ENCODE peak calls at places on chromosomes 2 and 18, in eight cellular contexts. One of them, this sample, is unnamed.
A peak's percentile ranks its signal among the peaks of the same experiment; 100 is the strongest.

GRCh38 chr2:227849906-227850305 is 21.5 kb upstream of the DAW1 start:
- DNase-seq in breast epithelium: no peak
- DNase-seq in upper lobe of right lung: no peak
- DNase-seq in transverse colon: no peak
- DNase-seq in dorsolateral prefrontal cortex: no peak
- DNase-seq in substantia nigra: no peak
- DNase-seq in body of pancreas: no peak
- DNase-seq in OCI-LY7: no peak
- DNase-seq in this sample: no peak

GRCh38 chr18:50218432-50219197 is 23.7 kb upstream of the MYO5B start:
- DNase-seq in OCI-LY7: peak; percentile 54
- DNase-seq in breast epithelium: no peak
- DNase-seq in body of pancreas: peak; percentile 65
- DNase-seq in upper lobe of right lung: no peak
- DNase-seq in transverse colon: peak; percentile 56
- DNase-seq in dorsolateral prefrontal cortex: no peak
- DNase-seq in substantia nigra: no peak
- DNase-seq in this sample: no peak

GRCh38 chr2:239065962-239066361 is 218.1 kb downstream of the TWIST2 start:
- DNase-seq in dorsolateral prefrontal cortex: no peak
- DNase-seq in upper lobe of right lung: no peak
- DNase-seq in substantia nigra: no peak
- DNase-seq in breast epithelium: no peak
- DNase-seq in transverse colon: no peak
- DNase-seq in OCI-LY7: no peak
- DNase-seq in body of pancreas: no peak
- DNase-seq in this sample: no peak

GRCh38 chr2:37837576-37838335 is 87.3 kb upstream of the RMDN2 start:
- DNase-seq in substantia nigra: no peak
- DNase-seq in dorsolateral prefrontal cortex: no peak
- DNase-seq in transverse colon: peak; percentile 54
- DNase-seq in breast epithelium: no peak
- DNase-seq in upper lobe of right lung: no peak
- DNase-seq in body of pancreas: peak; percentile 48
- DNase-seq in OCI-LY7: no peak
- DNase-seq in this sample: no peak

GRCh38 chr2:46434851-46435273 is 44.5 kb upstream of the TMEM247 start:
- DNase-seq in OCI-LY7: no peak
- DNase-seq in substantia nigra: no peak
- DNase-seq in transverse colon: no peak
- DNase-seq in dorsolateral prefrontal cortex: no peak
- DNase-seq in breast epithelium: no peak
- DNase-seq in body of pancreas: no peak
- DNase-seq in upper lobe of right lung: no peak
- DNase-seq in this sample: no peak

GRCh38 chr18:73461780-73462059 is 593.9 kb upstream of the NETO1 start:
- DNase-seq in transverse colon: no peak
- DNase-seq in substantia nigra: no peak
- DNase-seq in upper lobe of right lung: no peak
- DNase-seq in dorsolateral prefrontal cortex: no peak
- DNase-seq in OCI-LY7: no peak
- DNase-seq in breast epithelium: no peak
- DNase-seq in body of pancreas: no peak
- DNase-seq in this sample: no peak

GRCh38 chr2:170843656-170844055 is 27.0 kb downstream of the GAD1 start:
- DNase-seq in substantia nigra: no peak
- DNase-seq in transverse colon: no peak
- DNase-seq in OCI-LY7: no peak
- DNase-seq in breast epithelium: no peak
- DNase-seq in upper lobe of right lung: no peak
- DNase-seq in dorsolateral prefrontal cortex: no peak
- DNase-seq in body of pancreas: no peak
- DNase-seq in this sample: no peak

GRCh38 chr2:234512884-234513669 is 16.2 kb upstream of the ARL4C start:
- DNase-seq in substantia nigra: no peak
- DNase-seq in dorsolateral prefrontal cortex: no peak
- DNase-seq in transverse colon: no peak
- DNase-seq in OCI-LY7: no peak
- DNase-seq in breast epithelium: no peak
- DNase-seq in upper lobe of right lung: no peak
- DNase-seq in body of pancreas: no peak
- DNase-seq in this sample: no peak

GRCh38 chr2:61978522-61978921 is 73.0 kb downstream of the COMMD1 start:
- DNase-seq in dorsolateral prefrontal cortex: no peak
- DNase-seq in body of pancreas: peak; percentile 48
- DNase-seq in breast epithelium: no peak
- DNase-seq in upper lobe of right lung: no peak
- DNase-seq in OCI-LY7: peak; percentile 29
- DNase-seq in substantia nigra: peak; percentile 5
- DNase-seq in transverse colon: peak; percentile 37
- DNase-seq in this sample: no peak

GRCh38 chr18:49155410-49155809 is 204.6 kb upstream of the SMAD7 start:
- DNase-seq in OCI-LY7: no peak
- DNase-seq in transverse colon: no peak
- DNase-seq in substantia nigra: no peak
- DNase-seq in breast epithelium: no peak
- DNase-seq in body of pancreas: no peak
- DNase-seq in dorsolateral prefrontal cortex: no peak
- DNase-seq in upper lobe of right lung: no peak
- DNase-seq in this sample: no peak

GRCh38 chr2:204849887-204850286 is 304.6 kb downstream of the PARD3B start:
- DNase-seq in substantia nigra: no peak
- DNase-seq in body of pancreas: no peak
- DNase-seq in upper lobe of right lung: no peak
- DNase-seq in transverse colon: no peak
- DNase-seq in OCI-LY7: no peak
- DNase-seq in dorsolateral prefrontal cortex: no peak
- DNase-seq in breast epithelium: no peak
- DNase-seq in this sample: no peak

DNA sequence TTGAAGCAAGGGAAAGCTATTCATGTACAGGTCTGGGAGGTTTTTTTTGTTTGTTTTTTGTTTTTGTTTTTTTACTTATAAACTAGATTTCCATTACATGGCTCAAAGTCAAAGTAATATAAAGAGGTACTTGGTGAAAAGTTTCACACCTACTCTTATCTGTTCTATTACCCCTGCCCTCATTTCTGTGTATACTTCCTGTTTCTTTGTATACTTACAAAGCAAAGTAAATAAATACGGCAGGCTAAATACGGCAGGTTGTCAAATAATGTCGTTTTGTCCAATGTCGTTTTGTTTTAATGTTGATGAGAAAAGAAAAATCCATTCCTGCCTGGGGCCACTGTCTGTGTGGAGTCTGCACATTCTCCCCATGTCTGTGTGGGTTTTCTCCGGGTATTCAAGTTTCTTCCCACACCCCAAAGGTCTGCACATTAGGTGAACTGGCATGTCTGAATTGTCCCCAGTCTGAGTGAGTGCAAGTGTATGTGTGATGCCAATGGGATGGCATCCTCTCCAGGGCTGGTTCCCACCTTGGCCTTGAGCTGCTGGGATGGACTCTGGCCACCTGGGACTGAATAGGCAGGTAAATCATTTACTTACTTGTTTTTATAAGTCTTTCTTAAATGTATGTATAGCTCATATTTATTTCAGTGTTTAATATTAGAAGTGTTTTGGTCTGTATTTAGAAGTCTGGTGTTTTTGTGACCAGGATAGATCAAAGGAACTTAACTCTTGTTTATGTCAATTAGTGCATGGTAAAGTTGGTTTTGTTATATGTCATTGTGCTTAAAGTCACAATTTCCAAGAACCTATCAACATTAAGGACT is 13.4 kb downstream of the STAMBP start:
- DNase-seq in substantia nigra: no peak
- DNase-seq in breast epithelium: no peak
- DNase-seq in dorsolateral prefrontal cortex: no peak
- DNase-seq in transverse colon: peak; percentile 47
- DNase-seq in OCI-LY7: no peak
- DNase-seq in upper lobe of right lung: no peak
- DNase-seq in body of pancreas: peak; percentile 31
- DNase-seq in this sample: no peak
- H3K27ac ChIP-seq in substantia nigra: no peak overlapping the region
- H3K27ac ChIP-seq in breast epithelium: no peak overlapping the region
- H3K27ac ChIP-seq in dorsolateral prefrontal cortex: no peak overlapping the region
- H3K27ac ChIP-seq in transverse colon: peak overlapping the region; percentile 56
- H3K27ac ChIP-seq in OCI-LY7: no peak overlapping the region
- H3K27ac ChIP-seq in upper lobe of right lung: no peak overlapping the region
- H3K27ac ChIP-seq in body of pancreas: no peak overlapping the region
- H3K27ac ChIP-seq in this sample: no peak overlapping the region

GRCh38 chr2:70084973-70085710 is 2.1 kb upstream of the PCBP1 start:
- DNase-seq in body of pancreas: peak; percentile 72
- DNase-seq in upper lobe of right lung: no peak
- DNase-seq in substantia nigra: peak; percentile 15
- DNase-seq in breast epithelium: peak; percentile 51
- DNase-seq in transverse colon: peak; percentile 61
- DNase-seq in OCI-LY7: peak; percentile 83
- DNase-seq in dorsolateral prefrontal cortex: no peak
- DNase-seq in this sample: peak; percentile 38

GRCh38 chr2:70085711-70086277 is 1.5 kb upstream of the PCBP1 start:
- DNase-seq in transverse colon: no peak
- DNase-seq in substantia nigra: no peak
- DNase-seq in body of pancreas: no peak
- DNase-seq in breast epithelium: no peak
- DNase-seq in upper lobe of right lung: no peak
- DNase-seq in OCI-LY7: peak; percentile 41
- DNase-seq in dorsolateral prefrontal cortex: no peak
- DNase-seq in this sample: no peak

GRCh38 chr2:70086278-70086837 is 919 bp upstream of the PCBP1 start:
- DNase-seq in breast epithelium: peak; percentile 63
- DNase-seq in body of pancreas: peak; percentile 68
- DNase-seq in substantia nigra: peak; percentile 64
- DNase-seq in OCI-LY7: peak; percentile 89
- DNase-seq in transverse colon: peak; percentile 66
- DNase-seq in upper lobe of right lung: peak; percentile 87
- DNase-seq in dorsolateral prefrontal cortex: peak; percentile 76
- DNase-seq in this sample: peak; percentile 83

GRCh38 chr2:70081221-70081620 is 6.1 kb upstream of the PCBP1 start:
- DNase-seq in transverse colon: no peak
- DNase-seq in upper lobe of right lung: no peak
- DNase-seq in body of pancreas: no peak
- DNase-seq in OCI-LY7: no peak
- DNase-seq in breast epithelium: no peak
- DNase-seq in substantia nigra: no peak
- DNase-seq in dorsolateral prefrontal cortex: no peak
- DNase-seq in this sample: no peak

DNA sequence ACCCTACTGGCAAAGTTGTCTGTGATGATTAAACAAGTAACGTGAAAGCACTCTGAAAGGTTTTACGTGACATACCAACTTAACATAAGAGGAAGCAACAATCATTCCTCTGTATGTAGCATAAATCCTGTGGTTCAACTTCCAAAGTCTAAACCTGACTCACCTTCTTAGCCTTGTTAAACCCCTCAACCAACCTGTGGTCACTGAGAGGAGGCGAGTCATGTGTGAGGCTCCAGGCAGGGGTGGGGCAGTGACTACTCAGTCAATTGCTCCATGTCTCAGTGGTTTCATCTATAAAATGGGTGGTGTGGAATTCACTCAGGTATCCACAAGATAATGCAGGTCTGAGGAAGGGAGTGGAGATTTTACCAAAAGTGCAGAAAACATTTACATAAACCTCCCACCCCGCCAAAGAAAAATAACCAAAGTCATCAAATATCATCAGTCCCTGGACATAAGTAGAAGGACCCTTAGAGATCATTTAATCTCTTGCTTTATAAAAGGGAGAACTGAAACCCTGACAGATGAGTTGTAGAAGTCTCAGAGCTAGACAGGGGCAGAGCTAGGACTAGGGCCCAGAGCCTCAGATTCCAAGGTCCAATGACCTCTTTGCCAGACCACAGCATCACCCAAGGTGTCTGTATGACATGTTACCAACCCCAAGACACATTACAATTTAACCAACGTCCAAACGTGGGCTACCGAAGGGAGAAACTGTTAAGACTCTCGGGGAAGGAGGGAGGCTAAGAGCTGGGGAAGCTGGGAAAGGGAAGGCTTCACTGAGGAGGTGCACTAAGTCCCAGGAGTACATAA is 3.7 kb upstream of the PCBP1 start:
- DNase-seq in body of pancreas: no peak
- DNase-seq in breast epithelium: no peak
- DNase-seq in dorsolateral prefrontal cortex: no peak
- DNase-seq in OCI-LY7: peak; percentile 79
- DNase-seq in transverse colon: peak; percentile 62
- DNase-seq in substantia nigra: no peak
- DNase-seq in upper lobe of right lung: no peak
- DNase-seq in this sample: no peak
- H3K27ac ChIP-seq in body of pancreas: no peak overlapping the region
- H3K27ac ChIP-seq in breast epithelium: peak overlapping the region; percentile 5
- H3K27ac ChIP-seq in dorsolateral prefrontal cortex: peak overlapping the region; percentile 100
- H3K27ac ChIP-seq in OCI-LY7: peak overlapping the region; percentile 94
- H3K27ac ChIP-seq in transverse colon: peak overlapping the region; percentile 100
- H3K27ac ChIP-seq in substantia nigra: no peak overlapping the region
- H3K27ac ChIP-seq in upper lobe of right lung: peak overlapping the region; percentile 100
- H3K27ac ChIP-seq in this sample: peak overlapping the region; percentile 36

GRCh38 chr2:3626118-3626816 is 31.4 kb downstream of the COLEC11 start:
- DNase-seq in transverse colon: no peak
- DNase-seq in substantia nigra: no peak
- DNase-seq in dorsolateral prefrontal cortex: no peak
- DNase-seq in OCI-LY7: no peak
- DNase-seq in body of pancreas: no peak
- DNase-seq in upper lobe of right lung: peak; percentile 41
- DNase-seq in breast epithelium: no peak
- DNase-seq in this sample: no peak
- H3K27ac ChIP-seq in transverse colon: peak overlapping the region; percentile 34
- H3K27ac ChIP-seq in substantia nigra: no peak overlapping the region
- H3K27ac ChIP-seq in dorsolateral prefrontal cortex: no peak overlapping the region
- H3K27ac ChIP-seq in OCI-LY7: no peak overlapping the region
- H3K27ac ChIP-seq in body of pancreas: no peak overlapping the region
- H3K27ac ChIP-seq in upper lobe of right lung: peak overlapping the region; percentile 71
- H3K27ac ChIP-seq in breast epithelium: peak overlapping the region; percentile 63
- H3K27ac ChIP-seq in this sample: peak overlapping the region; percentile 48

DNA sequence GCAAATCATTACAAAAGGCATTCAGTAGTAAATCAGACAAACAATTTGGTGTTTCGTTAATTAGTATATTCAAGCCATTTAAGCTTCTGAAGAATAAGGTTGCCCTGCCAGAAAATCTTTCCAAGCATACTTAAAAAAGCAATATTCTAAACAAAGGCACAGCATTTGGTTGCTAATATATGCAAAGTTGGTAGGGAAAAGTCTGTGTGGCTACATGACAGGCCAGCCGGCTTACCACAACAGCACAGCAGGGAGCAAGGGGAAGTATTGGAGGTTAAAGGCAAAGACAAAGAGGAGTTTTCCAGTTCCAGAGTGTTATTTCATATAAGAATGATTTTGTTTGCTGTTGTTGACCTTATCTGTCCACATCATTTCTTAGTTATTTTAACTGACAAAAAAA is 282.3 kb downstream of the MBD5 start:
- DNase-seq in upper lobe of right lung: no peak
- DNase-seq in substantia nigra: no peak
- DNase-seq in transverse colon: no peak
- DNase-seq in OCI-LY7: no peak
- DNase-seq in breast epithelium: no peak
- DNase-seq in body of pancreas: no peak
- DNase-seq in dorsolateral prefrontal cortex: no peak
- DNase-seq in this sample: no peak
- H3K27ac ChIP-seq in upper lobe of right lung: no peak overlapping the region
- H3K27ac ChIP-seq in substantia nigra: no peak overlapping the region
- H3K27ac ChIP-seq in transverse colon: no peak overlapping the region
- H3K27ac ChIP-seq in OCI-LY7: no peak overlapping the region
- H3K27ac ChIP-seq in breast epithelium: no peak overlapping the region
- H3K27ac ChIP-seq in body of pancreas: no peak overlapping the region
- H3K27ac ChIP-seq in dorsolateral prefrontal cortex: no peak overlapping the region
- H3K27ac ChIP-seq in this sample: no peak overlapping the region

This sample was measured in caudate nucleus.